ENCODE peak calls at places on chromosomes 5 and 9, in eight cellular contexts. K is right lobe of liver, I is HepG2, X is uterus, F is lower leg skin, Z is stomach, M is adrenal gland, L is body of pancreas. W is an unnamed sample.
A peak's percentile ranks its signal among the peaks of the same experiment; 100 is the strongest.

GRCh38 chr5:121500262-121500792 is 351.4 kb upstream of the FTMT start:
- DNase-seq in Z (no peak), X (no peak), F (no peak), L (no peak), M (no peak), K (no peak), I (no peak), W (no peak)

GRCh38 chr9:124182741-124183140 is 75.0 kb upstream of the NEK6 start:
- DNase-seq in L (no peak), M (no peak), X (no peak), F (no peak), I (no peak), Z (no peak), K (no peak), W (no peak)

GRCh38 chr5:123754167-123754840 is 242.3 kb downstream of the CSNK1G3 start:
- DNase-seq in X (no peak), F (no peak), M (no peak), L (no peak), Z (no peak), K (no peak), I (no peak), W (no peak)

GRCh38 chr5:143775258-143775657 is 36.7 kb upstream of the HMHB1 start:
- DNase-seq in L (no peak), X (no peak), F (no peak), Z (no peak), K (no peak), M (no peak), I (no peak), W (no peak)

GRCh38 chr9:80707120-80707519 is 982.2 kb downstream of the TLE1 start:
- DNase-seq in L (no peak), M (no peak), F (no peak), X (no peak), Z (no peak), K (no peak), I (no peak), W (no peak)

GRCh38 chr5:180212363-180213255 is 3.6 kb upstream of the RASGEF1C start:
- DNase-seq in L (no peak), K (no peak), Z (no peak), X (no peak), I (no peak), M (no peak), F (no peak), W (peak; percentile 56)

GRCh38 chr5:9699681-9700080 is 69.5 kb upstream of the TAS2R1 start:
- DNase-seq in K (no peak), Z (no peak), I (no peak), M (no peak), F (no peak), X (no peak), L (no peak), W (no peak)

GRCh38 chr5:32586251-32586642 is 890 bp downstream of the SUB1 start:
- DNase-seq in F (no peak), X (no peak), I (no peak), Z (no peak), K (no peak), M (no peak), L (no peak), W (no peak)

GRCh38 chr5:125587631-125588030 is 835.6 kb upstream of the GRAMD2B start:
- DNase-seq in K (no peak), L (no peak), Z (no peak), M (no peak), X (no peak), I (no peak), F (no peak), W (no peak)

GRCh38 chr5:58317009-58317408 is 142.9 kb downstream of the PLK2 start:
- DNase-seq in Z (no peak), K (no peak), X (peak; percentile 17), I (no peak), L (no peak), M (no peak), F (no peak), W (no peak)

GRCh38 chr9:4762108-4762888 is 21.3 kb upstream of the AK3 start:
- DNase-seq in Z (peak; percentile 88), K (peak; percentile 80), L (peak; percentile 87), I (peak; percentile 72), F (peak; percentile 76), X (peak; percentile 73), M (peak; percentile 80), W (peak; percentile 81)

GRCh38 chr5:31193591-31194457 is at the start of gene CDH6:
- DNase-seq in Z (no peak), F (no peak), X (no peak), L (no peak), M (peak; percentile 22), K (peak; percentile 48), I (no peak), W (no peak)

GRCh38 chr5:36033050-36033449 is 33.6 kb downstream of the UGT3A2 start:
- DNase-seq in L (no peak), M (no peak), X (no peak), K (no peak), I (no peak), Z (no peak), F (no peak), W (no peak)

GRCh38 chr9:71663216-71663615 is 105.1 kb downstream of the CEMIP2 start:
- DNase-seq in K (no peak), X (no peak), Z (no peak), F (no peak), M (no peak), I (no peak), L (no peak), W (no peak)

GRCh38 chr9:21804336-21804735 is 1.9 kb downstream of the MTAP start:
- DNase-seq in M (no peak), X (no peak), Z (no peak), I (no peak), L (no peak), K (no peak), F (no peak), W (no peak)

GRCh38 chr9:21800931-21801682 is 1.3 kb upstream of the MTAP start:
- DNase-seq in X (no peak), F (no peak), I (no peak), M (no peak), Z (no peak), L (no peak), K (no peak), W (no peak)

GRCh38 chr9:21801683-21802417 is 586 bp upstream of the MTAP start:
- DNase-seq in M (peak; percentile 75), I (peak; percentile 62), L (peak; percentile 73), F (peak; percentile 73), K (peak; percentile 75), Z (peak; percentile 75), X (peak; percentile 80), W (peak; percentile 79)

GRCh38 chr9:21803674-21804048 is 1.2 kb downstream of the MTAP start:
- DNase-seq in Z (no peak), K (no peak), I (no peak), M (no peak), X (no peak), L (no peak), F (no peak), W (no peak)

DNA sequence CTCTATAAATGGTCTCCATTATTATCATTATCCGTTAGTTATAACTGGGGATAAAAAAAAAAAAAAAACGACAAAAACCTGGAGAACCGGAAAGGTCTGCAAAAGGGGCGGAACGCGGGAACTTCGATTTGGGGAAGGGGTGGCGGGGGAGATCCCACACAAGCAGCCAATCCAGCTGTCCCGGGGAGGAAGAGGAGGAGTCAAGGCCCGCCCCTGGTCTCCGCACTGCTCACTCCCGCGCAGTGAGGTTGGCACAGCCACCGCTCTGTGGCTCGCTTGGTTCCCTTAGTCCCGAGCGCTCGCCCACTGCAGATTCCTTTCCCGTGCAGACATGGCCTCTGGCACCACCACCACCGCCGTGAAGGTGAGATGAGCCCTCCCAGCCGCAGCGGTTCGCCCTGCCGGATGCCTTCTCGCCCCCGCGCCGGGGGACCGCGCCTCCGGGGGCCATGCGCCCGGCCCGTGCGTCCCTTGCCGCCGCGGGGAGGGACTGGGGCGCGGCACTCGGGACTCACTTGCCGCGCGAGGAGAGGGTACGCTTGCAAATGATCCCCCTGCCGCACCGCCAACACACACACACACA is at the start of gene MTAP:
- DNase-seq in X (peak; percentile 92), M (peak; percentile 96), K (peak; percentile 97), L (peak; percentile 94), Z (peak; percentile 89), F (peak; percentile 89), I (peak; percentile 88), W (peak; percentile 95)
- TF ChIP-seq POLR2A in X (peak; percentile 81), M (peak; percentile 91), K (peak; percentile 92), L (peak; percentile 96), Z (peak; percentile 62), F (no peak), I (peak; percentile 99), W (no peak)

GRCh38 chr5:178155065-178155464 is 1.4 kb upstream of the NHP2 start:
- DNase-seq in F (no peak), I (no peak), X (no peak), L (no peak), K (no peak), M (no peak), Z (no peak), W (no peak)

GRCh38 chr5:178149199-178149932 is 4.3 kb downstream of the NHP2 start:
- DNase-seq in M (no peak), K (no peak), X (no peak), F (no peak), L (no peak), Z (no peak), I (no peak), W (peak; percentile 51)

GRCh38 chr5:178150977-178151734 is 2.5 kb downstream of the NHP2 start:
- DNase-seq in L (no peak), Z (no peak), X (no peak), K (no peak), F (no peak), M (peak; percentile 71), I (no peak), W (peak; percentile 47)

GRCh38 chr5:178152491-178153444 is 917 bp downstream of the NHP2 start:
- DNase-seq in X (no peak), L (no peak), Z (no peak), M (no peak), F (no peak), K (no peak), I (no peak), W (no peak)

GRCh38 chr5:178153530-178154340 is at the start of gene NHP2:
- DNase-seq in Z (peak; percentile 99), L (peak; percentile 99), F (peak; percentile 98), M (peak; percentile 99), K (peak; percentile 99), X (peak; percentile 99), I (peak; percentile 95), W (peak; percentile 95)
- TF ChIP-seq POLR2A in Z (no peak), L (peak; percentile 73), F (no peak), M (peak; percentile 84), K (peak; percentile 58), X (peak; percentile 40), I (peak; percentile 64), W (no peak)

GRCh38 chr5:108380531-108381021 is 1.3 kb downstream of the FBXL17 start:
- DNase-seq in X (peak; percentile 42), Z (peak; percentile 29), L (peak; percentile 42), K (peak; percentile 54), I (peak; percentile 18), M (peak; percentile 24), F (no peak), W (peak; percentile 56)
- TF ChIP-seq POLR2A in X (no peak), Z (no peak), L (no peak), K (no peak), I (peak; percentile 47), M (no peak), F (no peak), W (no peak)

GRCh38 chr5:69300537-69301203 is 31.9 kb downstream of the CCDC125 start:
- DNase-seq in M (no peak), I (no peak), L (no peak), Z (no peak), X (no peak), F (no peak), K (no peak), W (no peak)
- TF ChIP-seq POLR2A in M (no peak), I (no peak), L (no peak), Z (no peak), X (no peak), F (no peak), K (no peak), W (no peak)

GRCh38 chr5:132227485-132228240 is at the start of gene P4HA2:
- DNase-seq in I (peak; percentile 64), Z (peak; percentile 92), F (peak; percentile 70), K (peak; percentile 92), M (peak; percentile 76), X (peak; percentile 78), L (peak; percentile 92), W (peak; percentile 96)
- TF ChIP-seq POLR2A in I (peak; percentile 88), Z (peak; percentile 51), F (no peak), K (peak; percentile 81), M (no peak), X (peak; percentile 78), L (peak; percentile 96), W (no peak)

W was measured in upper lobe of left lung.